ENCODE peak calls at places on chromosomes 6 and 20, in four cellular contexts. One of them, this sample, is unnamed.

GRCh38 chr20:3168079-3168828 is 5.1 kb downstream of the LZTS3 start:
- DNase-seq in fibroblast of lung: no peak
- DNase-seq in caudate nucleus: no peak
- DNase-seq in ovary: no peak
- DNase-seq in this sample: no peak

GRCh38 chr6:93164781-93165180 is 254.6 kb downstream of the EPHA7 start:
- DNase-seq in caudate nucleus: no peak
- DNase-seq in ovary: no peak
- DNase-seq in fibroblast of lung: peak
- DNase-seq in this sample: no peak

GRCh38 chr6:105748737-105749161 is 337.4 kb upstream of the PRDM1 start:
- DNase-seq in fibroblast of lung: peak
- DNase-seq in ovary: no peak
- DNase-seq in caudate nucleus: no peak
- DNase-seq in this sample: peak

GRCh38 chr6:125597411-125598253 is 151.8 kb upstream of the HEY2 start:
- DNase-seq in ovary: no peak
- DNase-seq in fibroblast of lung: no peak
- DNase-seq in caudate nucleus: no peak
- DNase-seq in this sample: no peak

GRCh38 chr6:147726342-147726741 is 217.9 kb downstream of the SAMD5 start:
- DNase-seq in fibroblast of lung: no peak
- DNase-seq in caudate nucleus: no peak
- DNase-seq in ovary: no peak
- DNase-seq in this sample: no peak

GRCh38 chr6:143963158-143963919 is 44.7 kb downstream of the PLAGL1 start:
- DNase-seq in ovary: no peak
- DNase-seq in caudate nucleus: no peak
- DNase-seq in fibroblast of lung: no peak
- DNase-seq in this sample: no peak

GRCh38 chr20:32436142-32436861 is 78.2 kb downstream of the ASXL1 start:
- DNase-seq in caudate nucleus: no peak
- DNase-seq in fibroblast of lung: no peak
- DNase-seq in ovary: no peak
- DNase-seq in this sample: no peak

GRCh38 chr20:50464026-50464724 is 46.0 kb upstream of the PTPN1 start:
- DNase-seq in ovary: peak
- DNase-seq in fibroblast of lung: peak
- DNase-seq in caudate nucleus: no peak
- DNase-seq in this sample: peak

GRCh38 chr6:130962951-130963350 is 100.1 kb downstream of the EPB41L2 start:
- DNase-seq in caudate nucleus: no peak
- DNase-seq in ovary: no peak
- DNase-seq in fibroblast of lung: no peak
- DNase-seq in this sample: no peak

GRCh38 chr6:28940294-28940858 is 16.6 kb upstream of the TRIM27 start:
- DNase-seq in ovary: peak
- DNase-seq in caudate nucleus: no peak
- DNase-seq in fibroblast of lung: no peak
- DNase-seq in this sample: no peak

GRCh38 chr6:158854214-158855101 is 35.3 kb upstream of the EZR start:
- DNase-seq in fibroblast of lung: peak
- DNase-seq in ovary: no peak
- DNase-seq in caudate nucleus: no peak
- DNase-seq in this sample: peak

GRCh38 chr6:5464096-5464885 is 203.0 kb downstream of the FARS2 start:
- DNase-seq in fibroblast of lung: peak
- DNase-seq in ovary: no peak
- DNase-seq in caudate nucleus: no peak
- DNase-seq in this sample: peak

GRCh38 chr6:129644567-129645015 is 65.4 kb downstream of the ARHGAP18 start:
- DNase-seq in fibroblast of lung: peak
- DNase-seq in caudate nucleus: no peak
- DNase-seq in ovary: no peak
- DNase-seq in this sample: peak

GRCh38 chr20:52150440-52151258 is 40.9 kb downstream of the ZFP64 start:
- DNase-seq in ovary: no peak
- DNase-seq in fibroblast of lung: peak
- DNase-seq in caudate nucleus: no peak
- DNase-seq in this sample: peak

GRCh38 chr6:30493643-30494250 is 4.4 kb downstream of the HLA-E start:
- DNase-seq in fibroblast of lung: no peak
- DNase-seq in ovary: no peak
- DNase-seq in caudate nucleus: no peak
- DNase-seq in this sample: no peak

GRCh38 chr20:25050501-25051350 is 7.2 kb downstream of the ACSS1 start:
- DNase-seq in caudate nucleus: no peak
- DNase-seq in fibroblast of lung: no peak
- DNase-seq in ovary: peak
- DNase-seq in this sample: no peak

GRCh38 chr6:67129780-67130179 is 1422.8 kb upstream of the EYS start:
- DNase-seq in ovary: no peak
- DNase-seq in caudate nucleus: no peak
- DNase-seq in fibroblast of lung: peak
- DNase-seq in this sample: no peak

GRCh38 chr6:87407531-87407895 is 259 bp upstream of the CFAP206 start:
- DNase-seq in fibroblast of lung: peak
- DNase-seq in caudate nucleus: no peak
- DNase-seq in ovary: no peak
- DNase-seq in this sample: peak

GRCh38 chr20:53161473-53161872 is 189.3 kb downstream of the TSHZ2 start:
- DNase-seq in fibroblast of lung: no peak
- DNase-seq in ovary: no peak
- DNase-seq in caudate nucleus: no peak
- DNase-seq in this sample: no peak

GRCh38 chr6:35318200-35318844 is 20.7 kb downstream of the DEF6 start:
- DNase-seq in fibroblast of lung: peak
- DNase-seq in ovary: peak
- DNase-seq in caudate nucleus: no peak
- DNase-seq in this sample: peak

GRCh38 chr6:118522422-118522821 is 25.7 kb upstream of the PLN start:
- DNase-seq in fibroblast of lung: no peak
- DNase-seq in caudate nucleus: no peak
- DNase-seq in ovary: no peak
- DNase-seq in this sample: no peak

GRCh38 chr6:47203266-47203967 is 106.3 kb downstream of the TNFRSF21 start:
- DNase-seq in caudate nucleus: no peak
- DNase-seq in fibroblast of lung: no peak
- DNase-seq in ovary: no peak
- DNase-seq in this sample: peak

GRCh38 chr6:130760006-130760405 is 67.2 kb upstream of the SMLR1 start:
- DNase-seq in ovary: no peak
- DNase-seq in caudate nucleus: no peak
- DNase-seq in fibroblast of lung: peak
- DNase-seq in this sample: peak

GRCh38 chr6:161162722-161163121 is 111.1 kb downstream of the AGPAT4 start:
- DNase-seq in ovary: no peak
- DNase-seq in fibroblast of lung: no peak
- DNase-seq in caudate nucleus: no peak
- DNase-seq in this sample: no peak

GRCh38 chr6:118985123-118985830 is 50.3 kb upstream of the MCM9 start:
- DNase-seq in ovary: no peak
- DNase-seq in caudate nucleus: no peak
- DNase-seq in fibroblast of lung: no peak
- DNase-seq in this sample: no peak

GRCh38 chr6:1908784-1909183 is 299.1 kb downstream of the FOXC1 start:
- DNase-seq in fibroblast of lung: peak
- DNase-seq in ovary: no peak
- DNase-seq in caudate nucleus: no peak
- DNase-seq in this sample: peak

GRCh38 chr6:30171677-30172471 is 8.5 kb downstream of the TRIM15 start:
- DNase-seq in caudate nucleus: no peak
- DNase-seq in fibroblast of lung: peak
- DNase-seq in ovary: no peak
- DNase-seq in this sample: no peak

GRCh38 chr6:37638414-37639079 is 59.1 kb downstream of the MDGA1 start:
- DNase-seq in caudate nucleus: no peak
- DNase-seq in fibroblast of lung: no peak
- DNase-seq in ovary: no peak
- DNase-seq in this sample: no peak

GRCh38 chr6:160500639-160501038 is 152.5 kb downstream of the SLC22A3 start:
- DNase-seq in caudate nucleus: no peak
- DNase-seq in ovary: no peak
- DNase-seq in fibroblast of lung: no peak
- DNase-seq in this sample: no peak

GRCh38 chr6:165799736-165800135 is 136.7 kb upstream of the PDE10A start:
- DNase-seq in caudate nucleus: no peak
- DNase-seq in ovary: no peak
- DNase-seq in fibroblast of lung: no peak
- DNase-seq in this sample: no peak

GRCh38 chr20:973785-974194 is 28.3 kb downstream of the RSPO4 start:
- DNase-seq in ovary: no peak
- DNase-seq in caudate nucleus: no peak
- DNase-seq in fibroblast of lung: no peak
- DNase-seq in this sample: peak

GRCh38 chr6:127956260-127956888 is 55.5 kb upstream of the THEMIS start:
- DNase-seq in ovary: no peak
- DNase-seq in fibroblast of lung: peak
- DNase-seq in caudate nucleus: no peak
- DNase-seq in this sample: no peak

DNA sequence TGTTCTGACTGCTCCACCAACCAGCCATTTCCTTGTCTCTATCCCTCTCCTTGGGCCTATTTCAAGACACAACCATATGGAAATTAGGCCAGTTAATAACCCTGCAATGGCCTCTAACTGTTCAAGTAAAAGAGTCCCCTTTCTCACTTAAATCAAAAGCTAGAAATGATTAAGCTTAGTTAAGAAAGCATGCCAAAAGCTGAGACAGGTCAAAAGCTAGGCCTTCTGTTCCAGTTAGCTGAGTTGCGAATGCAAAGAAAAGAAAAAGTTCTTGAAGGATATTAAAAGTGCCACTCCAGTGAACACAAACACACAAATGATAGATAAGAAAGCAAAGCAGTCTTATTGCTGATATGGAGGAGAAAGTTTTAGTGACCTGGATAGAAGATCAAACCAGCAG is 22.5 kb downstream of the SERINC1 start:
- DNase-seq in caudate nucleus: no peak
- DNase-seq in ovary: no peak
- DNase-seq in fibroblast of lung: no peak
- DNase-seq in this sample: no peak
- H3K27ac ChIP-seq in caudate nucleus: no peak
- H3K27ac ChIP-seq in ovary: no peak
- H3K27ac ChIP-seq in fibroblast of lung: no peak
- H3K27ac ChIP-seq in this sample: no peak

DNA sequence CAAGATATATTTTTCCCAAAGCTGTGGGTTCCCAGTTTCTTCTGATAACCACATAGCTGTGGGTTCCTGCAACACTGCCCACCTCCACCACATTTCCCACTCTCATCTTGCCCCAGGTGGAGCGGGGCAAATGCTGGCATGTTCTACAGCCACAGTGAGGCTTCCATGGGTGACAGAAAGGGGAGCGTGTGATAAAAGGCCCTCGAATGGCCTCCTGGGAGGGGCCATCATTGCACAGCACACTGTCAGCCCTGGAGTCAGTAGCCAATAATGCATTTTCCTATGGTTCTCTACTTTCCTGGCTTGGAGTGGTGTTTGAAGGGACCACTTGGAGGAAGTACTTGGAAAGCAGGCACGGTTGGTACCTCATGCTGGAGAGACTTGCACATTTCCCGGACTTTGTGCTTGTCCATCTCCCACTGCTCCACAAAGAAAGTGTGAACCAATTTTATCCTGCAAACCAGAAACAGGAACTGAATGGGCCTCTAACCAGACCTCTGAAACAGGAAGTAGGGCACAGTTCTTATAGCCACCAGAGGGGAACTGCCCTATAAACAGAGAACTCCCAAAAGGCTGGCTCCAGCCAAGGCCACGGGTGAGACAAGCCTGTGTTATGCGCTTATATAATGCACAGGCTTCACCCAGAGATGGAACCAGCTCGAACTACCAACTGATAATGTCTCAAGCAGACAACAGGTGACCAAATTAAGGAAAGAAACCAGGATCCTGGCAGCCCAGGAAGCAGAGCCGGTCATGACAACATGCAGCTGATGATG is 8.6 kb downstream of the MAP3K5 start:
- DNase-seq in ovary: no peak
- DNase-seq in caudate nucleus: no peak
- DNase-seq in fibroblast of lung: no peak
- DNase-seq in this sample: no peak
- H3K27ac ChIP-seq in ovary: no peak
- H3K27ac ChIP-seq in caudate nucleus: peak
- H3K27ac ChIP-seq in fibroblast of lung: no peak
- H3K27ac ChIP-seq in this sample: peak

GRCh38 chr6:55543633-55544309 is 35.2 kb downstream of the HMGCLL1 start:
- DNase-seq in fibroblast of lung: no peak
- DNase-seq in ovary: no peak
- DNase-seq in caudate nucleus: no peak
- DNase-seq in this sample: no peak
- H3K27ac ChIP-seq in fibroblast of lung: no peak
- H3K27ac ChIP-seq in ovary: no peak
- H3K27ac ChIP-seq in caudate nucleus: no peak
- H3K27ac ChIP-seq in this sample: no peak

GRCh38 chr6:155031091-155031490 is 36.0 kb downstream of the TIAM2 start:
- DNase-seq in ovary: no peak
- DNase-seq in fibroblast of lung: no peak
- DNase-seq in caudate nucleus: no peak
- DNase-seq in this sample: no peak
- H3K27ac ChIP-seq in ovary: no peak
- H3K27ac ChIP-seq in fibroblast of lung: no peak
- H3K27ac ChIP-seq in caudate nucleus: no peak
- H3K27ac ChIP-seq in this sample: no peak

This sample was measured in IMR-90.